ENCODE peak calls at places on chromosome 5, in seven cellular contexts. Z is PC-3, B is adrenal gland, E is WTC11, X is PC-9, V is SK-N-SH, Y is mammary epithelial cell. G is an unnamed sample.

GRCh38 chr5:10863763-10864383 is 102.8 kb upstream of the DAP start:
- DNase-seq in Z (peak), B (peak), E (peak), X (no peak), V (peak), Y (peak), G (peak)

GRCh38 chr5:109411627-109412026 is 1.9 kb upstream of the PJA2 start:
- DNase-seq in Z (peak), B (no peak), E (no peak), X (peak), V (no peak), Y (peak), G (no peak)

GRCh38 chr5:82419559-82420332 is 141.6 kb upstream of the RPS23 start:
- DNase-seq in Z (no peak), B (no peak), E (no peak), X (no peak), V (peak), Y (no peak), G (no peak)

GRCh38 chr5:103224118-103224893 is 34.3 kb upstream of the MACIR start:
- DNase-seq in Z (peak), B (peak), E (peak), X (peak), V (peak), Y (peak), G (no peak)

GRCh38 chr5:81779125-81779934 is 28.4 kb upstream of the SSBP2 start:
- DNase-seq in Z (peak), B (peak), E (no peak), X (no peak), V (peak), Y (no peak), G (no peak)

GRCh38 chr5:178382689-178383276 is 150.2 kb upstream of the PHYKPL start:
- DNase-seq in Z (no peak), B (no peak), E (no peak), X (no peak), V (peak), Y (no peak), G (no peak)

GRCh38 chr5:35468811-35469210 is 148.9 kb upstream of the SPEF2 start:
- DNase-seq in Z (no peak), B (no peak), E (no peak), X (no peak), V (no peak), Y (no peak), G (no peak)

GRCh38 chr5:127536687-127537086 is 19.2 kb downstream of the PRRC1 start:
- DNase-seq in Z (peak), B (no peak), E (no peak), X (no peak), V (peak), Y (no peak), G (no peak)

DNA sequence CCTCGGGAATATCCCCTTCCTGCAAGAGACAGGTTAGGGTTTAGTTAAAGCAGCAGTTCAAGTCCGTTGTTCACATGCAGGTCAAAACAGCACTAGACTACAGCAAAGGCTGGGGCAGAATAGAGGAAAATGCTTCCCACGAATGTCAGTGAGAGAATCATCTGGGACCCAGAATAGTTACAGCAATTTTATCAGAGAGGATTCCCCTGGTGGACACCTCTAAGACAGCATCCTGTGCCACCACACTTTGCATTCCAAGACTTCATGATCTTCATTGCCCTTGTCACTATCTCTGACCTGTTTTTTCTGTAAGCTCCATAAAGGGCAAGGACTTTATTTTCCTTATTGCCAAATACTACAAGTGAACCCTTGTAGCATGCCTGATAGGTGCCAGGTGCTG is 12.9 kb downstream of the GRXCR2 start:
- DNase-seq in Z (no peak), B (no peak), E (no peak), X (no peak), V (no peak), Y (no peak), G (no peak)
- TF ChIP-seq CTCF in Z (peak), B (no peak), E (no peak), X (no peak), V (peak), Y (peak), G (no peak)

GRCh38 chr5:97495301-97495700 is 312.3 kb upstream of the RIOK2 start:
- DNase-seq in Z (no peak), B (no peak), E (no peak), X (no peak), V (no peak), Y (no peak), G (no peak)
- TF ChIP-seq CTCF in Z (no peak), B (no peak), E (no peak), X (no peak), V (no peak), Y (no peak), G (no peak)

DNA sequence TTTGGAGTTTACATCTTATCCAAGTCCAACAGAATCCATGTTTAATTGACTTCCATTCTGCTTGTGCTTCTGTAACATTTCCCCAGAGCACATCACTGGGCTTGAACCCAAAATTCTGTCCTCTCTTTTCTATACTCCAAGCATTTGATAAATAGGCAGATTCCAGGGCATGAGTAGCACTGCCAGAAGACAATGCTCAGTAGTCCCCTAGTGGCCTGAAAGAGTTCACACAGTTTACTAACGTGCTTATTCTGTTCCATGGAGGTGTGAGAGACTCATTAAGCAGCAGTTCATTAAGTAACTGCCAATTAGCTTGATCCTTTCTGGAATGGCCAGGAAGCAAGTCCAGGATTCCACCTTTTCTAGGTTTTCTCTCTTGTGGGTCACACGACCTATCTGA is 9.4 kb upstream of the GABRA6 start:
- DNase-seq in Z (peak), B (peak), E (no peak), X (no peak), V (peak), Y (no peak), G (no peak)
- TF ChIP-seq CTCF in Z (peak), B (peak), E (peak), X (peak), V (peak), Y (peak), G (peak)

GRCh38 chr5:44536650-44537260 is 147.5 kb upstream of the FGF10 start:
- DNase-seq in Z (peak), B (peak), E (peak), X (no peak), V (peak), Y (peak), G (no peak)
- TF ChIP-seq CTCF in Z (peak), B (peak), E (peak), X (peak), V (peak), Y (peak), G (peak)

GRCh38 chr5:118592678-118593328 is 395.5 kb downstream of the DTWD2 start:
- DNase-seq in Z (no peak), B (no peak), E (no peak), X (no peak), V (no peak), Y (no peak), G (no peak)
- TF ChIP-seq CTCF in Z (no peak), B (no peak), E (peak), X (peak), V (no peak), Y (peak), G (peak)

GRCh38 chr5:79235578-79236363 is at the start of gene JMY:
- DNase-seq in Z (peak), B (peak), E (peak), X (peak), V (peak), Y (peak), G (peak)
- TF ChIP-seq CTCF in Z (no peak), B (peak), E (no peak), X (no peak), V (no peak), Y (no peak), G (no peak)

GRCh38 chr5:168422431-168422830 is 63.8 kb upstream of the RARS1 start:
- DNase-seq in Z (peak), B (no peak), E (no peak), X (no peak), V (no peak), Y (no peak), G (no peak)
- TF ChIP-seq CTCF in Z (peak), B (no peak), E (no peak), X (peak), V (peak), Y (peak), G (no peak)

GRCh38 chr5:137088175-137088574 is 411.0 kb downstream of the SPOCK1 start:
- DNase-seq in Z (no peak), B (no peak), E (no peak), X (no peak), V (no peak), Y (no peak), G (no peak)
- TF ChIP-seq CTCF in Z (no peak), B (no peak), E (no peak), X (no peak), V (no peak), Y (no peak), G (no peak)

G was measured in D721Med.